ENCODE peak calls at places on chromosomes 13 and 19, in ten cellular contexts. A is IMR-90, P is uterus, F is spleen, T is right lobe of liver, S is esophagus squamous epithelium, X is ovary, E is prostate gland, U is A549, W is tibial nerve. M is an unnamed sample.

GRCh38 chr13:50484472-50485113 is 358.9 kb downstream of the DLEU7 start:
- DNase-seq in A (no peak), P (no peak), F (no peak), T (no peak), S (no peak), X (no peak), E (no peak), U (no peak), W (no peak), M (no peak)

GRCh38 chr19:3324405-3324856 is 42.0 kb upstream of the NFIC start:
- DNase-seq in A (no peak), P (no peak), F (peak), T (no peak), S (no peak), X (no peak), E (peak), U (peak), W (peak), M (no peak)

GRCh38 chr19:17451820-17452219 is 3.4 kb upstream of the TMEM221 start:
- DNase-seq in A (no peak), P (no peak), F (no peak), T (no peak), S (no peak), X (no peak), E (no peak), U (no peak), W (no peak), M (no peak)

GRCh38 chr13:42041684-42042035 is 6.8 kb upstream of the DGKH start:
- DNase-seq in A (peak), P (peak), F (no peak), T (peak), S (no peak), X (peak), E (peak), U (peak), W (no peak), M (peak)

GRCh38 chr19:13208131-13208963 is 58.1 kb downstream of the IER2 start:
- DNase-seq in A (peak), P (peak), F (peak), T (no peak), S (no peak), X (peak), E (no peak), U (no peak), W (peak), M (peak)

GRCh38 chr13:33543089-33543459 is 257.5 kb upstream of the STARD13 start:
- DNase-seq in A (no peak), P (no peak), F (no peak), T (no peak), S (no peak), X (no peak), E (no peak), U (no peak), W (no peak), M (no peak)

GRCh38 chr13:50396001-50396400 is 380.8 kb downstream of the KCNRG start:
- DNase-seq in A (no peak), P (no peak), F (no peak), T (no peak), S (no peak), X (no peak), E (no peak), U (no peak), W (no peak), M (no peak)

GRCh38 chr13:26934096-26934495 is 173.5 kb upstream of the GPR12 start:
- DNase-seq in A (no peak), P (no peak), F (no peak), T (no peak), S (no peak), X (no peak), E (no peak), U (no peak), W (no peak), M (no peak)

GRCh38 chr13:107144432-107144831 is 576.5 kb upstream of the ARGLU1 start:
- DNase-seq in A (peak), P (no peak), F (no peak), T (no peak), S (no peak), X (no peak), E (no peak), U (no peak), W (no peak), M (no peak)

GRCh38 chr19:43425567-43426392 is 11.1 kb downstream of the TEX101 start:
- DNase-seq in A (peak), P (no peak), F (no peak), T (no peak), S (no peak), X (no peak), E (peak), U (peak), W (no peak), M (no peak)

GRCh38 chr13:33340631-33341030 is 55.1 kb upstream of the STARD13 start:
- DNase-seq in A (peak), P (no peak), F (no peak), T (no peak), S (no peak), X (no peak), E (no peak), U (no peak), W (no peak), M (no peak)

GRCh38 chr13:51325837-51326236 is 13.7 kb upstream of the SERPINE3 start:
- DNase-seq in A (no peak), P (no peak), F (no peak), T (no peak), S (no peak), X (no peak), E (no peak), U (no peak), W (no peak), M (no peak)

GRCh38 chr19:7372810-7373209 is 24.1 kb downstream of the ARHGEF18 start:
- DNase-seq in A (no peak), P (no peak), F (no peak), T (no peak), S (no peak), X (no peak), E (no peak), U (no peak), W (no peak), M (no peak)

GRCh38 chr19:8240274-8241229 is 31.4 kb downstream of the CERS4 start:
- DNase-seq in A (peak), P (peak), F (peak), T (peak), S (peak), X (peak), E (peak), U (peak), W (peak), M (peak)

GRCh38 chr13:83691966-83692365 is 190.3 kb downstream of the SLITRK1 start:
- DNase-seq in A (no peak), P (no peak), F (no peak), T (no peak), S (no peak), X (no peak), E (no peak), U (no peak), W (no peak), M (no peak)

GRCh38 chr13:20414475-20415287 is 111.0 kb downstream of the CRYL1 start:
- DNase-seq in A (no peak), P (no peak), F (no peak), T (no peak), S (no peak), X (no peak), E (peak), U (no peak), W (no peak), M (no peak)

GRCh38 chr13:72255908-72256307 is 388.9 kb upstream of the DACH1 start:
- DNase-seq in A (no peak), P (no peak), F (no peak), T (no peak), S (no peak), X (no peak), E (peak), U (peak), W (no peak), M (no peak)

GRCh38 chr13:46288570-46289259 is 77.0 kb downstream of the LRRC63 start:
- DNase-seq in A (peak), P (no peak), F (no peak), T (no peak), S (no peak), X (no peak), E (peak), U (peak), W (no peak), M (no peak)

GRCh38 chr13:33188093-33188882 is 97.3 kb downstream of the STARD13 start:
- DNase-seq in A (peak), P (no peak), F (no peak), T (no peak), S (no peak), X (no peak), E (no peak), U (no peak), W (no peak), M (no peak)

GRCh38 chr19:10915511-10916091 is 12.8 kb downstream of the YIPF2 start:
- DNase-seq in A (peak), P (no peak), F (no peak), T (no peak), S (no peak), X (no peak), E (no peak), U (no peak), W (peak), M (no peak)

GRCh38 chr19:52170304-52170703 is 1.1 kb downstream of the ZNF836 start:
- DNase-seq in A (no peak), P (no peak), F (no peak), T (no peak), S (no peak), X (no peak), E (no peak), U (no peak), W (no peak), M (no peak)

GRCh38 chr13:40464349-40464748 is 202.1 kb downstream of the FOXO1 start:
- DNase-seq in A (no peak), P (no peak), F (no peak), T (no peak), S (no peak), X (no peak), E (no peak), U (no peak), W (no peak), M (no peak)

GRCh38 chr13:64078025-64078424 is 2662.4 kb upstream of the PCDH20 start:
- DNase-seq in A (no peak), P (no peak), F (no peak), T (no peak), S (no peak), X (no peak), E (no peak), U (no peak), W (no peak), M (no peak)

GRCh38 chr13:49759503-49759902 is 33.0 kb downstream of the KPNA3 start:
- DNase-seq in A (no peak), P (no peak), F (no peak), T (no peak), S (no peak), X (no peak), E (no peak), U (no peak), W (no peak), M (no peak)

GRCh38 chr13:36344173-36344572 is 2.0 kb downstream of the SPART start:
- DNase-seq in A (peak), P (peak), F (no peak), T (no peak), S (no peak), X (peak), E (no peak), U (peak), W (no peak), M (no peak)

GRCh38 chr19:10227215-10227971 is 3.7 kb downstream of the S1PR2 start:
- DNase-seq in A (no peak), P (peak), F (no peak), T (no peak), S (no peak), X (no peak), E (peak), U (no peak), W (peak), M (peak)

GRCh38 chr13:113207890-113208423 is 512 bp downstream of the PCID2 start:
- DNase-seq in A (peak), P (no peak), F (no peak), T (peak), S (no peak), X (no peak), E (no peak), U (peak), W (no peak), M (no peak)

GRCh38 chr19:38917921-38918491 is 6.0 kb upstream of the CCER2 start:
- DNase-seq in A (no peak), P (no peak), F (peak), T (peak), S (no peak), X (no peak), E (no peak), U (peak), W (no peak), M (no peak)

GRCh38 chr13:51559916-51560315 is 24.3 kb upstream of the WDFY2 start:
- DNase-seq in A (no peak), P (no peak), F (no peak), T (no peak), S (no peak), X (no peak), E (no peak), U (no peak), W (no peak), M (no peak)

GRCh38 chr19:39617745-39618144 is 15.4 kb downstream of the LGALS13 start:
- DNase-seq in A (no peak), P (no peak), F (no peak), T (no peak), S (no peak), X (no peak), E (no peak), U (no peak), W (no peak), M (no peak)

GRCh38 chr13:104318121-104318520 is 1251.9 kb upstream of the SLC10A2 start:
- DNase-seq in A (peak), P (no peak), F (no peak), T (no peak), S (no peak), X (no peak), E (no peak), U (no peak), W (no peak), M (no peak)

GRCh38 chr19:46736544-46737274 is 9.1 kb upstream of the FKRP start:
- DNase-seq in A (no peak), P (no peak), F (peak), T (peak), S (no peak), X (no peak), E (no peak), U (no peak), W (no peak), M (peak)

GRCh38 chr19:21158523-21159135 is 16.8 kb downstream of the ZNF431 start:
- DNase-seq in A (peak), P (no peak), F (no peak), T (no peak), S (no peak), X (no peak), E (no peak), U (no peak), W (no peak), M (no peak)

GRCh38 chr13:32246468-32246867 is 68.7 kb downstream of the ZAR1L start:
- DNase-seq in A (peak), P (peak), F (no peak), T (peak), S (no peak), X (no peak), E (peak), U (peak), W (no peak), M (no peak)

GRCh38 chr13:92272177-92272576 is 873.8 kb downstream of the GPC5 start:
- DNase-seq in A (no peak), P (no peak), F (no peak), T (no peak), S (no peak), X (no peak), E (no peak), U (no peak), W (no peak), M (no peak)

GRCh38 chr19:10921199-10921879 is 7.1 kb downstream of the YIPF2 start:
- DNase-seq in A (no peak), P (no peak), F (no peak), T (no peak), S (no peak), X (no peak), E (no peak), U (no peak), W (no peak), M (no peak)

GRCh38 chr19:17346109-17346671 is 8.8 kb downstream of the GTPBP3 start:
- DNase-seq in A (peak), P (peak), F (peak), T (no peak), S (no peak), X (peak), E (peak), U (peak), W (peak), M (peak)

GRCh38 chr13:99125335-99125915 is 75.2 kb upstream of the UBAC2 start:
- DNase-seq in A (no peak), P (no peak), F (no peak), T (no peak), S (no peak), X (no peak), E (no peak), U (no peak), W (no peak), M (no peak)
- H3K27ac ChIP-seq in A (no peak), P (no peak), F (no peak), T (no peak), S (no peak), X (no peak), E (no peak), U (peak), W (no peak), M (no peak)

GRCh38 chr19:30083701-30084156 is 141.7 kb downstream of the URI1 start:
- DNase-seq in A (no peak), P (no peak), F (peak), T (peak), S (no peak), X (no peak), E (no peak), U (no peak), W (no peak), M (no peak)

GRCh38 chr19:30086916-30087315 is 144.9 kb downstream of the URI1 start:
- DNase-seq in A (no peak), P (no peak), F (peak), T (peak), S (no peak), X (no peak), E (no peak), U (no peak), W (no peak), M (no peak)

GRCh38 chr19:30086220-30086619 is 144.2 kb downstream of the URI1 start:
- DNase-seq in A (no peak), P (no peak), F (peak), T (peak), S (no peak), X (no peak), E (no peak), U (no peak), W (no peak), M (no peak)

GRCh38 chr19:30084390-30084819 is 142.4 kb downstream of the URI1 start:
- DNase-seq in A (no peak), P (no peak), F (peak), T (peak), S (no peak), X (no peak), E (no peak), U (no peak), W (no peak), M (no peak)

GRCh38 chr19:30085394-30085793 is 143.4 kb downstream of the URI1 start:
- DNase-seq in A (no peak), P (no peak), F (peak), T (peak), S (no peak), X (peak), E (no peak), U (peak), W (no peak), M (no peak)
- TF ChIP-seq POLR2A in A (no peak), P (no peak), F (no peak), T (no peak), S (no peak), X (no peak), E (no peak), U (no peak), W (no peak), M (no peak)

DNA sequence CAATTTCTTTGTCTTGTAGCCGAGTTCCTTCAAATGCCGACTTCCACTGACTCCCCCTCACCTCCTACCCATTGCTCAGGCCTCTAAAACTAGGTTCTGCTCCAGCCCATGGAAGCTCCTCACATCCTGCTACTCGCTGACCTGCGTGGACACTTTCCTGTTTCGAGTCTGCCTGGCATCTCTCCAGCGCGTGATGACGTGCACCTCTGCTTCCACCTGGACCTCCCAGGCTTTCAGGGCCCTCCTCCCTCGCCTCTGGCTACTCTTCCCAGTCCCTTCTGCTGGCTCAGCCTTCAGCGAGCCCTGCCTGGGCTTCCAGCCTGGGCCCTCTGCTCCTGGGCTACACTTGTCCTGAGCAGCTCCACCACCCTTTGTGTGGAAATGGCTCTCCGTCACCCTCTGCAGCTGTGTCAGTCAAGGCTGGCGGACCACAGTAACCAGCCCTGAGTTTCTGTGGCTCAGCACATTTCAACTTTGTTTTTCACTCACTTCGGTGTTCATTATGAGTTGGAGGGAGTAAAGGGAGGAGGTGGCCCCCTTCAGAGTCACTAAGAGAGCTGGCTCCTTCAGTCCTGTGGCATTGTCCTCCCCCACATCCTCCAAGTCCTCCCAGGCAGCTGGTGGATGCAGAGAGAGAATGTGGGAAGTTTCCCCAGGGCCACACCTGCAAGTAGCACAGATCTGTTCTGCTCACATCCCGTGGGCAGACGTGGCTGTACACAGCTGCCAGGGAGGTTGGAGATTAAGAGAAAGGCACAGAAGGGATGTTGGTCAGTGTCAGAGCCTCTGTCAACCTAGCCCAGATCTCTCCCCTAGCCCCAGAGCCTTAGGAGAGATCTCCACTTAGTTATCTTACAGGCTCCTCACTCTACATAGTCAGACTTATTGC is 49.4 kb downstream of the SERP2 start:
- DNase-seq in A (no peak), P (peak), F (peak), T (no peak), S (no peak), X (peak), E (no peak), U (no peak), W (no peak), M (no peak)
- H3K27ac ChIP-seq in A (no peak), P (no peak), F (no peak), T (no peak), S (no peak), X (no peak), E (no peak), U (no peak), W (no peak), M (no peak)

GRCh38 chr19:55000761-55001160 is 34.6 kb downstream of the NLRP2 start:
- DNase-seq in A (no peak), P (no peak), F (no peak), T (no peak), S (no peak), X (no peak), E (no peak), U (no peak), W (no peak), M (no peak)

GRCh38 chr19:55005684-55006488 is 32.2 kb downstream of the GP6 start:
- DNase-seq in A (no peak), P (no peak), F (no peak), T (no peak), S (peak), X (no peak), E (no peak), U (peak), W (no peak), M (no peak)
- TF ChIP-seq POLR2A in A (no peak), P (no peak), F (peak), T (peak), S (no peak), X (no peak), E (peak), U (peak), W (no peak), M (no peak)

M was measured in heart left ventricle.